ENCODE peak calls at places on chromosomes 2 and 18, in seven cellular contexts. D is neural progenitor cell, F is HCT116, L is OCI-LY7, E is GM23248, Z is PC-3, V is SK-N-SH. I is an unnamed sample.
A peak's percentile ranks its signal among the peaks of the same experiment; 100 is the strongest.

GRCh38 chr2:96527990-96528679 is 8.4 kb upstream of the ARID5A start:
- DNase-seq in D (no peak), F (no peak), L (no peak), E (peak; percentile 48), Z (no peak), V (no peak), I (no peak)

GRCh38 chr2:85237849-85238570 is 89.8 kb downstream of the TGOLN2 start:
- DNase-seq in D (peak; percentile 79), F (no peak), L (no peak), E (no peak), Z (no peak), V (no peak), I (no peak)

GRCh38 chr2:196172976-196173375 is 1.6 kb upstream of the STK17B start:
- DNase-seq in D (no peak), F (no peak), L (no peak), E (no peak), Z (no peak), V (no peak), I (no peak)

GRCh38 chr18:48562075-48562474 is 23.2 kb downstream of the CTIF start:
- DNase-seq in D (no peak), F (no peak), L (no peak), E (no peak), Z (no peak), V (no peak), I (no peak)

GRCh38 chr2:61658841-61659780 is 121.0 kb upstream of the XPO1 start:
- DNase-seq in D (peak; percentile 80), F (peak; percentile 60), L (peak; percentile 80), E (peak; percentile 65), Z (peak; percentile 67), V (peak; percentile 47), I (peak; percentile 56)

GRCh38 chr2:155035246-155035645 is 336.8 kb downstream of the KCNJ3 start:
- DNase-seq in D (no peak), F (no peak), L (no peak), E (no peak), Z (no peak), V (no peak), I (no peak)

GRCh38 chr2:191582355-191582754 is 95.6 kb upstream of the NABP1 start:
- DNase-seq in D (no peak), F (no peak), L (no peak), E (peak; percentile 89), Z (peak; percentile 96), V (no peak), I (no peak)

GRCh38 chr2:88836351-88836750 is 144.9 kb downstream of the RPIA start:
- DNase-seq in D (no peak), F (no peak), L (peak; percentile 37), E (no peak), Z (no peak), V (no peak), I (no peak)

GRCh38 chr2:97693476-97693875 is 19.9 kb upstream of the ZAP70 start:
- DNase-seq in D (no peak), F (no peak), L (no peak), E (peak; percentile 16), Z (peak; percentile 53), V (no peak), I (no peak)

GRCh38 chr2:626491-627339 is 50.5 kb downstream of the TMEM18 start:
- DNase-seq in D (peak; percentile 70), F (no peak), L (no peak), E (no peak), Z (no peak), V (peak; percentile 64), I (no peak)

GRCh38 chr2:239932881-239933735 is 92.0 kb downstream of the NDUFA10 start:
- DNase-seq in D (no peak), F (no peak), L (no peak), E (no peak), Z (no peak), V (no peak), I (no peak)

GRCh38 chr18:6683112-6683876 is 46.2 kb upstream of the ARHGAP28 start:
- DNase-seq in D (no peak), F (no peak), L (no peak), E (no peak), Z (no peak), V (peak; percentile 44), I (peak; percentile 30)

GRCh38 chr2:217162533-217162932 is 302.7 kb upstream of the TNP1 start:
- DNase-seq in D (peak; percentile 19), F (peak; percentile 43), L (no peak), E (peak; percentile 81), Z (peak; percentile 94), V (no peak), I (peak; percentile 30)

GRCh38 chr2:159128191-159128590 is 158.3 kb downstream of the WDSUB1 start:
- DNase-seq in D (no peak), F (no peak), L (no peak), E (no peak), Z (no peak), V (no peak), I (no peak)

GRCh38 chr2:28662468-28663095 is 89.0 kb upstream of the PPP1CB start:
- DNase-seq in D (no peak), F (no peak), L (no peak), E (peak; percentile 73), Z (peak; percentile 70), V (no peak), I (peak; percentile 71)

GRCh38 chr18:27887711-27888495 is 289.0 kb downstream of the CDH2 start:
- DNase-seq in D (no peak), F (no peak), L (no peak), E (peak; percentile 12), Z (peak; percentile 46), V (no peak), I (no peak)

GRCh38 chr2:28754321-28754720 is 2.7 kb downstream of the PPP1CB start:
- DNase-seq in D (peak; percentile 11), F (no peak), L (no peak), E (peak; percentile 33), Z (peak; percentile 27), V (no peak), I (peak; percentile 34)

GRCh38 chr2:172103471-172104292 is 982 bp upstream of the DLX2 start:
- DNase-seq in D (peak; percentile 90), F (peak; percentile 81), L (peak; percentile 76), E (peak; percentile 91), Z (peak; percentile 91), V (peak; percentile 89), I (peak; percentile 87)

GRCh38 chr2:238906936-238907716 is 59.2 kb downstream of the TWIST2 start:
- DNase-seq in D (peak; percentile 19), F (no peak), L (no peak), E (peak; percentile 63), Z (no peak), V (no peak), I (no peak)

GRCh38 chr2:44843641-44844040 is 97.9 kb upstream of the SIX3 start:
- DNase-seq in D (no peak), F (no peak), L (no peak), E (no peak), Z (no peak), V (no peak), I (no peak)

GRCh38 chr2:168956392-168956791 is 55.3 kb downstream of the G6PC2 start:
- DNase-seq in D (no peak), F (no peak), L (no peak), E (peak; percentile 11), Z (no peak), V (no peak), I (no peak)

GRCh38 chr2:237298323-237299118 is 115.4 kb downstream of the COL6A3 start:
- DNase-seq in D (no peak), F (peak; percentile 71), L (no peak), E (peak; percentile 70), Z (peak; percentile 85), V (peak; percentile 33), I (peak; percentile 80)

GRCh38 chr18:79421275-79421857 is 25.6 kb downstream of the NFATC1 start:
- DNase-seq in D (no peak), F (no peak), L (no peak), E (no peak), Z (no peak), V (no peak), I (no peak)

GRCh38 chr18:79423211-79424007 is 27.7 kb downstream of the NFATC1 start:
- DNase-seq in D (no peak), F (no peak), L (no peak), E (no peak), Z (no peak), V (no peak), I (no peak)

GRCh38 chr18:79424008-79424565 is 28.4 kb downstream of the NFATC1 start:
- DNase-seq in D (no peak), F (no peak), L (no peak), E (no peak), Z (no peak), V (no peak), I (no peak)

GRCh38 chr18:79422022-79422782 is 26.5 kb downstream of the NFATC1 start:
- DNase-seq in D (no peak), F (no peak), L (no peak), E (peak; percentile 90), Z (no peak), V (no peak), I (no peak)

GRCh38 chr18:79422783-79423165 is 27.0 kb downstream of the NFATC1 start:
- DNase-seq in D (no peak), F (no peak), L (no peak), E (no peak), Z (no peak), V (no peak), I (no peak)
- TF ChIP-seq EZH2phosphoT487 in D (no peak), F (no peak), L (no peak), E (no peak), Z (no peak), V (no peak), I (no peak)

DNA sequence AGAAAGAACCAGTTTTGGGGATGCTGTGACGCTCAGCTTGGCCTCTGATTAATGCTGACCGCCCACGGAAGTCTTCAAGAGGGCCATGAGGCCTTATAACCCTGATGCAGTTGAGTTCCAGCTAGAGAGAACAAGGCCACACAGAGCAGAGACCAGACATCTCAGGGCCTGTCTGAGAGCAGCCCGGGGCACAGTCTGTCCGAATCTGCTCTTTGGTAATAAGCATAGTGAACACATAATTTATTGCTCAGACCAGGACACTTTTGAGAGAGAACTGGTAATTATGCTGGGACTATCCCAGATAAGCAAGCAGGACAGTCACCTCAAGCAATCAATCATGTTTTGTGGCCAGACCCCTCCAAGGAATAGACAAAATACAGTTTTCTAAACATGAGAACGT is 68.5 kb downstream of the STPG4 start:
- DNase-seq in D (no peak), F (no peak), L (no peak), E (peak; percentile 60), Z (no peak), V (peak; percentile 91), I (no peak)
- H3K27ac ChIP-seq in D (no peak overlapping the region), F (no peak overlapping the region), L (no peak overlapping the region), E (no peak overlapping the region), Z (no peak overlapping the region), V (peak overlapping the region; percentile 38), I (peak overlapping the region; percentile 43)

DNA sequence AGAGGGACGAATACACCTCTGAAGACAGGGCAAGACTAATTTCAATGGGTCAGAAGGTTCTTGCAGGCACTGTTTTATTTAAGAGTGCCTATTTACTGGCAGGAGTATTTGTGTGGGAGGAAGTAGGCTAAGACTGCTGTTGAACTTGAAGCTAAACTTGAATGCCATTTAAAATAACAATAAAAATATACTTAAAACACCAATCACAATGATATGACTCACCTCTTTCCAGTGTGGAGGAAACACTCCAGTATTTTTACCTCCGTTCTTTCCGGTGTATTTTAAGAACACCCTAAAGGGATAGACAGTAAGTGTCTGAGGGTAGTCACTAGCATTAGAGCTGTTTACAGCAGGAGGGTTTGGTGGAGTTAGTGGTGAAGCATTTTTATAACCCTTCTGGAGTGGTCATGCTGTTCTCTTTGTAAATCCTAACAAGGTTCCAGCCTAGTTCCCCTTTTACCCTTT is 9.6 kb upstream of the HOXD1 start:
- DNase-seq in D (no peak), F (no peak), L (no peak), E (no peak), Z (no peak), V (no peak), I (no peak)
- H2AFZ ChIP-seq in D (no peak overlapping the region), F (no peak overlapping the region), L (no peak overlapping the region), E (peak overlapping the region; percentile 97), Z (no peak overlapping the region), V (no peak overlapping the region), I (peak overlapping the region; percentile 63)

GRCh38 chr18:73717570-73717969 is 430.1 kb downstream of the FBXO15 start:
- DNase-seq in D (no peak), F (no peak), L (no peak), E (peak; percentile 42), Z (peak; percentile 79), V (no peak), I (no peak)
- TF ChIP-seq EZH2phosphoT487 in D (no peak), F (no peak), L (no peak), E (no peak), Z (no peak), V (no peak), I (no peak)